ENCODE peak calls at places on chromosomes 1 and 21, in six cellular contexts. One of them, this sample, is unnamed.

GRCh38 chr1:1299686-1300351 is 7.9 kb downstream of the ACAP3 start:
- DNase-seq in Calu3: peak
- DNase-seq in naive thymus-derived CD4-positive, alpha-beta T cell: no peak
- DNase-seq in heart right ventricle: no peak
- DNase-seq in activated T-cell treated with anti-CD3 and anti-CD28 coated beads, Interleukin-2, amount 50 U/mL, for 72 hours: no peak
- DNase-seq in naive thymus-derived CD8-positive, alpha-beta T cell: no peak
- DNase-seq in this sample: no peak

GRCh38 chr21:34687065-34687464 is 18.3 kb downstream of the CLIC6 start:
- DNase-seq in naive thymus-derived CD8-positive, alpha-beta T cell: no peak
- DNase-seq in activated T-cell treated with anti-CD3 and anti-CD28 coated beads, Interleukin-2, amount 50 U/mL, for 72 hours: no peak
- DNase-seq in Calu3: no peak
- DNase-seq in naive thymus-derived CD4-positive, alpha-beta T cell: no peak
- DNase-seq in heart right ventricle: no peak
- DNase-seq in this sample: no peak

GRCh38 chr1:32353886-32354570 is 8.3 kb downstream of the FAM229A start:
- DNase-seq in heart right ventricle: peak
- DNase-seq in naive thymus-derived CD4-positive, alpha-beta T cell: no peak
- DNase-seq in Calu3: no peak
- DNase-seq in activated T-cell treated with anti-CD3 and anti-CD28 coated beads, Interleukin-2, amount 50 U/mL, for 72 hours: no peak
- DNase-seq in naive thymus-derived CD8-positive, alpha-beta T cell: no peak
- DNase-seq in this sample: no peak

GRCh38 chr1:229642376-229642775 is 16.3 kb downstream of the URB2 start:
- DNase-seq in heart right ventricle: no peak
- DNase-seq in Calu3: no peak
- DNase-seq in naive thymus-derived CD4-positive, alpha-beta T cell: no peak
- DNase-seq in activated T-cell treated with anti-CD3 and anti-CD28 coated beads, Interleukin-2, amount 50 U/mL, for 72 hours: no peak
- DNase-seq in naive thymus-derived CD8-positive, alpha-beta T cell: no peak
- DNase-seq in this sample: no peak

GRCh38 chr1:232669981-232670763 is 40.2 kb upstream of the SIPA1L2 start:
- DNase-seq in activated T-cell treated with anti-CD3 and anti-CD28 coated beads, Interleukin-2, amount 50 U/mL, for 72 hours: no peak
- DNase-seq in naive thymus-derived CD4-positive, alpha-beta T cell: no peak
- DNase-seq in heart right ventricle: no peak
- DNase-seq in Calu3: no peak
- DNase-seq in naive thymus-derived CD8-positive, alpha-beta T cell: no peak
- DNase-seq in this sample: no peak

GRCh38 chr1:181608386-181608785 is 125.1 kb downstream of the CACNA1E start:
- DNase-seq in naive thymus-derived CD8-positive, alpha-beta T cell: no peak
- DNase-seq in activated T-cell treated with anti-CD3 and anti-CD28 coated beads, Interleukin-2, amount 50 U/mL, for 72 hours: no peak
- DNase-seq in Calu3: no peak
- DNase-seq in heart right ventricle: no peak
- DNase-seq in naive thymus-derived CD4-positive, alpha-beta T cell: no peak
- DNase-seq in this sample: no peak

GRCh38 chr1:172109357-172109756 is 268.1 kb downstream of the DNM3 start:
- DNase-seq in naive thymus-derived CD8-positive, alpha-beta T cell: no peak
- DNase-seq in naive thymus-derived CD4-positive, alpha-beta T cell: no peak
- DNase-seq in activated T-cell treated with anti-CD3 and anti-CD28 coated beads, Interleukin-2, amount 50 U/mL, for 72 hours: no peak
- DNase-seq in heart right ventricle: no peak
- DNase-seq in Calu3: no peak
- DNase-seq in this sample: no peak

GRCh38 chr1:1135339-1136111 is 19.6 kb upstream of the C1orf159 start:
- DNase-seq in activated T-cell treated with anti-CD3 and anti-CD28 coated beads, Interleukin-2, amount 50 U/mL, for 72 hours: no peak
- DNase-seq in Calu3: no peak
- DNase-seq in naive thymus-derived CD4-positive, alpha-beta T cell: no peak
- DNase-seq in naive thymus-derived CD8-positive, alpha-beta T cell: no peak
- DNase-seq in heart right ventricle: no peak
- DNase-seq in this sample: no peak

GRCh38 chr1:206560021-206560716 is 52.1 kb downstream of the EIF2D start:
- DNase-seq in heart right ventricle: no peak
- DNase-seq in naive thymus-derived CD4-positive, alpha-beta T cell: no peak
- DNase-seq in naive thymus-derived CD8-positive, alpha-beta T cell: no peak
- DNase-seq in activated T-cell treated with anti-CD3 and anti-CD28 coated beads, Interleukin-2, amount 50 U/mL, for 72 hours: peak
- DNase-seq in Calu3: no peak
- DNase-seq in this sample: no peak

GRCh38 chr1:51515982-51516638 is 3.0 kb downstream of the EPS15 start:
- DNase-seq in heart right ventricle: no peak
- DNase-seq in activated T-cell treated with anti-CD3 and anti-CD28 coated beads, Interleukin-2, amount 50 U/mL, for 72 hours: no peak
- DNase-seq in naive thymus-derived CD8-positive, alpha-beta T cell: no peak
- DNase-seq in Calu3: no peak
- DNase-seq in naive thymus-derived CD4-positive, alpha-beta T cell: no peak
- DNase-seq in this sample: no peak